ENCODE peak calls at places on chromosomes 11 and 22, in five cellular contexts. X, A, F, P and Y are unnamed samples.

GRCh38 chr11:94120946-94121345 is 7.7 kb upstream of the PANX1 start:
- DNase-seq in P (no peak), F (no peak), X (no peak), A (no peak), Y (no peak)

GRCh38 chr22:49330421-49331222 is 497.1 kb downstream of the BRD1 start:
- DNase-seq in A (no peak), X (no peak), F (no peak), P (no peak), Y (no peak)

GRCh38 chr11:130882138-130882551 is 34.1 kb downstream of the SNX19 start:
- DNase-seq in F (no peak), A (no peak), X (no peak), P (no peak), Y (no peak)

GRCh38 chr22:42258126-42258525 is 12.3 kb downstream of the TCF20 start:
- DNase-seq in A (no peak), X (no peak), P (no peak), F (no peak), Y (no peak)

GRCh38 chr11:78031629-78032028 is 8.6 kb upstream of the KCTD14 start:
- DNase-seq in F (no peak), P (no peak), X (peak), A (peak), Y (no peak)

GRCh38 chr22:39559456-39560105 is 11.0 kb upstream of the CACNA1I start:
- DNase-seq in X (no peak), A (no peak), P (peak), F (peak), Y (no peak)

GRCh38 chr22:46775364-46775758 is 12.9 kb downstream of the TBC1D22A start:
- DNase-seq in P (no peak), F (no peak), X (no peak), A (no peak), Y (no peak)

GRCh38 chr22:21948824-21949568 is 3.7 kb downstream of the PPM1F start:
- DNase-seq in X (no peak), P (no peak), A (no peak), F (no peak), Y (no peak)

GRCh38 chr22:39283312-39284141 is 35.9 kb downstream of the RPL3 start:
- DNase-seq in F (peak), A (no peak), X (peak), P (peak), Y (no peak)

GRCh38 chr11:77580712-77581337 is 8.9 kb upstream of the AQP11 start:
- DNase-seq in X (no peak), A (no peak), P (no peak), F (no peak), Y (no peak)

GRCh38 chr11:10908215-10908990 is 50.5 kb upstream of the ZBED5 start:
- DNase-seq in F (peak), X (no peak), A (no peak), P (no peak), Y (no peak)

GRCh38 chr11:130516175-130516867 is 67.9 kb downstream of the ADAMTS15 start:
- DNase-seq in A (no peak), F (no peak), P (no peak), X (no peak), Y (no peak)

GRCh38 chr11:1639666-1640065 is 10.1 kb downstream of the KRTAP5-5 start:
- DNase-seq in P (no peak), A (no peak), F (no peak), X (no peak), Y (no peak)

GRCh38 chr11:123546515-123546914 is 107.9 kb downstream of the SCN3B start:
- DNase-seq in P (no peak), F (no peak), A (no peak), X (no peak), Y (no peak)

GRCh38 chr11:63563201-63564055 is at the start of gene PLAAT2:
- DNase-seq in P (no peak), X (no peak), A (no peak), F (no peak), Y (no peak)

GRCh38 chr11:93236741-93237675 is 39.2 kb upstream of the SLC36A4 start:
- DNase-seq in A (no peak), X (peak), P (peak), F (peak), Y (peak)

GRCh38 chr11:958101-958500 is 32.4 kb downstream of the AP2A2 start:
- DNase-seq in X (no peak), P (no peak), F (no peak), A (no peak), Y (no peak)

GRCh38 chr22:49055406-49055805 is 772.3 kb downstream of the BRD1 start:
- DNase-seq in F (no peak), P (no peak), A (no peak), X (no peak), Y (no peak)

GRCh38 chr11:10351435-10351767 is 46.5 kb downstream of the ADM start:
- DNase-seq in A (no peak), P (no peak), X (no peak), F (peak), Y (no peak)

GRCh38 chr11:12245549-12245986 is 131.8 kb upstream of the PARVA start:
- DNase-seq in X (no peak), A (no peak), P (no peak), F (peak), Y (no peak)

GRCh38 chr11:109303342-109303741 is 118.6 kb upstream of the C11orf87 start:
- DNase-seq in F (no peak), A (no peak), X (no peak), P (no peak), Y (no peak)

GRCh38 chr11:12961615-12962014 is 47.5 kb upstream of the RASSF10 start:
- DNase-seq in F (no peak), A (no peak), P (peak), X (no peak), Y (no peak)

GRCh38 chr11:33525789-33526188 is 174.8 kb downstream of the C11orf91 start:
- DNase-seq in F (no peak), P (no peak), A (no peak), X (no peak), Y (no peak)

GRCh38 chr22:19636696-19637355 is 77.5 kb upstream of the SEPTIN5 start:
- DNase-seq in P (peak), F (no peak), X (no peak), A (no peak), Y (no peak)

GRCh38 chr11:72585762-72586590 is 88.2 kb downstream of the PDE2A start:
- DNase-seq in P (peak), F (peak), X (peak), A (peak), Y (peak)

GRCh38 chr22:50473855-50474671 is 772 bp downstream of the SBF1 start:
- DNase-seq in A (no peak), F (peak), X (no peak), P (peak), Y (peak)

GRCh38 chr11:69472053-69472765 is 9.3 kb upstream of the LINC01488 start:
- DNase-seq in F (peak), A (no peak), P (no peak), X (no peak), Y (no peak)

GRCh38 chr11:2089536-2090165 is 49.5 kb downstream of the IGF2 start:
- DNase-seq in A (no peak), F (peak), X (peak), P (peak), Y (peak)

GRCh38 chr11:125312812-125313211 is 148.3 kb downstream of the PKNOX2 start:
- DNase-seq in P (no peak), X (no peak), F (no peak), A (no peak), Y (no peak)

GRCh38 chr11:95134491-95134890 is 44.8 kb downstream of the ENDOD1 start:
- DNase-seq in X (no peak), A (no peak), F (no peak), P (no peak), Y (no peak)

GRCh38 chr11:48062649-48063048 is 82.3 kb downstream of the PTPRJ start:
- DNase-seq in P (no peak), A (no peak), X (no peak), F (no peak), Y (no peak)

GRCh38 chr11:79377399-79377798 is 63.4 kb downstream of the TENM4 start:
- DNase-seq in X (no peak), P (no peak), A (no peak), F (no peak), Y (no peak)

GRCh38 chr11:11845066-11845465 is 3.3 kb downstream of the USP47 start:
- DNase-seq in A (no peak), P (no peak), F (peak), X (no peak), Y (no peak)

GRCh38 chr11:14502039-14502438 is 2.4 kb upstream of the COPB1 start:
- DNase-seq in A (no peak), F (no peak), P (no peak), X (no peak), Y (no peak)

GRCh38 chr11:14500181-14500651 is 605 bp upstream of the COPB1 start:
- DNase-seq in P (peak), X (peak), A (peak), F (peak), Y (no peak)

GRCh38 chr11:14503023-14503422 is 3.4 kb upstream of the COPB1 start:
- DNase-seq in X (no peak), F (no peak), A (no peak), P (no peak), Y (no peak)

GRCh38 chr11:14499560-14500180 is at the start of gene COPB1:
- DNase-seq in P (peak), X (peak), A (peak), F (peak), Y (peak)

GRCh38 chr11:14499178-14499559 is 442 bp downstream of the COPB1 start:
- DNase-seq in F (peak), P (no peak), X (peak), A (no peak), Y (no peak)
- H3K27ac ChIP-seq in F (peak), P (peak), X (peak), A (peak), Y (peak)

DNA sequence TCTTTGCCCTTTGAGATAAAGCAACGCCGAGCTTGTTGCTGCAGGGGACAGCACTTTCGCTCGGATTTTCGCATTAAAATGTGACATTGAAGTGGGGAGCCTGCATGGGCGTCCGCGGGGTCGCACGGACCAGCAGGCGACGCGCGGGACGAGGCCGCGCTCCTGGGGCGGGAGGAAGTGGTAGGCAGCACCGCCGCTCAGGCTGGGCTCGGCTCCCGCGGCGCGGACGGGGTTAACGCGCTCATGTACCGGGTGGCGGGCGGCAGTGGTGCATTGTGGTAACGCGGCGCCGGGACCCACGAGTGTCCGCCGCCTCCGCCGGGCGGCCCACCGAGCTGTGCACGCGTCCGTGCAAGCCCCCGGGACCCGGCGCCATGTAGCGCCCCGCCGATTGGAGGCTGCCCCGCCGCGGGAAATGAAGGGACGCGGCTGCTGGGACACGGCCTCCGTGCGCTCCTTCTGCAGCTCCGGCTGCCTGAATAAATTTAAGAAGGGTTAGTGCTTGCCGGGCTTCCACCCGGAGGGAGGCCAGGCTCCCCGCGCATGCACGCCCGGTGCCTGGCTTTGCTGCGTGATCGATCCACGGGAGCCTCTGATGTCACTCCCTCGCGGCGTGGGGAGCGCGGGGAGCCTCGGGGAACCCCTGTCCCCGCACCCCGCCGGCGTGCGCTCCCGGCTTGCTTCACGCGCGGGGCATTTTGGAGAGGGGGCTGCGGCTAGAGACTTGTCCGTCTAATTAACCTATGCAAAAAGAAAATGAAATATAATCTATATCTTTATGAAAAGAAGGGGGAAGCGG is 127.7 kb downstream of the OSBP2 start:
- DNase-seq in F (no peak), X (no peak), A (no peak), P (peak), Y (no peak)
- H3K4me3 ChIP-seq in F (no peak), X (peak), A (no peak), P (peak), Y (no peak)

GRCh38 chr22:38219644-38220043 is 17.9 kb downstream of the MAFF start:
- DNase-seq in X (no peak), A (no peak), F (no peak), P (peak), Y (no peak)
- TF ChIP-seq GABPA in X (no peak), A (no peak), F (no peak), P (no peak), Y (no peak)

GRCh38 chr11:65827774-65828156 is 6.0 kb upstream of the SNX32 start:
- DNase-seq in F (no peak), X (no peak), A (no peak), P (no peak), Y (no peak)

GRCh38 chr11:65817815-65818680 is 15.7 kb upstream of the SNX32 start:
- DNase-seq in A (no peak), F (peak), X (peak), P (peak), Y (peak)

GRCh38 chr11:65821107-65821506 is 12.7 kb upstream of the SNX32 start:
- DNase-seq in X (peak), A (no peak), F (no peak), P (no peak), Y (no peak)

GRCh38 chr11:65826972-65827773 is 6.6 kb upstream of the SNX32 start:
- DNase-seq in A (no peak), F (no peak), X (no peak), P (no peak), Y (no peak)

GRCh38 chr11:65822760-65823528 is 10.8 kb upstream of the SNX32 start:
- DNase-seq in F (no peak), X (no peak), A (no peak), P (no peak), Y (no peak)
- H3K27ac ChIP-seq in F (no peak), X (no peak), A (no peak), P (no peak), Y (no peak)

GRCh38 chr11:121696177-121696863 is 243.6 kb upstream of the SORL1-AS1 start:
- DNase-seq in A (no peak), X (no peak), P (no peak), F (no peak), Y (no peak)
- H3K4me3 ChIP-seq in A (no peak), X (no peak), P (no peak), F (no peak), Y (no peak)

GRCh38 chr11:119787074-119787461 is 58.1 kb upstream of the NECTIN1 start:
- DNase-seq in P (no peak), F (no peak), X (no peak), A (no peak), Y (no peak)

GRCh38 chr11:119790476-119790875 is 61.5 kb upstream of the NECTIN1 start:
- DNase-seq in X (no peak), F (no peak), P (no peak), A (no peak), Y (no peak)

GRCh38 chr11:119789766-119790407 is 60.9 kb upstream of the NECTIN1 start:
- DNase-seq in P (no peak), X (no peak), A (no peak), F (no peak), Y (no peak)

GRCh38 chr11:119788096-119788883 is 59.3 kb upstream of the NECTIN1 start:
- DNase-seq in F (no peak), A (no peak), P (peak), X (no peak), Y (no peak)

GRCh38 chr11:119788911-119789560 is 60.0 kb upstream of the NECTIN1 start:
- DNase-seq in X (no peak), F (peak), P (peak), A (no peak), Y (no peak)
- TF ChIP-seq GABPA in X (no peak), F (no peak), P (no peak), A (no peak), Y (no peak)